ENCODE peak calls at places on chromosomes 11 and 22, in seven cellular contexts. A is K562, R is A549, M is SK-N-SH, D is HepG2, H is GM12878, F is H1. U is an unnamed sample.

GRCh38 chr11:113114452-113115027 is 153.3 kb downstream of the NCAM1 start:
- DNase-seq in H (no peak), M (peak), R (peak), F (peak), A (no peak), D (peak), U (peak)

GRCh38 chr22:42282252-42282942 is 11.9 kb upstream of the TCF20 start:
- DNase-seq in H (no peak), D (peak), R (no peak), M (no peak), A (no peak), F (no peak), U (no peak)

GRCh38 chr11:66591175-66591574 is 1.7 kb downstream of the CCDC87 start:
- DNase-seq in D (peak), F (no peak), M (no peak), R (no peak), H (no peak), A (no peak), U (no peak)

GRCh38 chr11:69704508-69705245 is 855 bp upstream of the FGF19 start:
- DNase-seq in D (no peak), M (peak), A (peak), R (peak), F (no peak), H (no peak), U (no peak)

GRCh38 chr11:1356007-1356435 is 33.7 kb upstream of the BRSK2 start:
- DNase-seq in A (no peak), F (no peak), R (no peak), D (no peak), H (no peak), M (peak), U (no peak)

GRCh38 chr11:10628506-10629236 is 60.2 kb upstream of the LYVE1 start:
- DNase-seq in D (no peak), A (no peak), M (no peak), R (no peak), H (no peak), F (no peak), U (no peak)

GRCh38 chr11:61384271-61385242 is 7.8 kb upstream of the TMEM216 start:
- DNase-seq in D (peak), H (no peak), F (no peak), M (no peak), A (peak), R (peak), U (peak)

GRCh38 chr11:65417702-65418430 is 4.7 kb upstream of the NEAT1 start:
- DNase-seq in A (no peak), R (no peak), F (no peak), D (no peak), M (peak), H (no peak), U (peak)

GRCh38 chr11:119741369-119742262 is 12.6 kb upstream of the NECTIN1 start:
- DNase-seq in A (peak), D (peak), H (no peak), R (peak), F (no peak), M (no peak), U (no peak)

GRCh38 chr11:36425593-36426206 is 84.4 kb downstream of the TRAF6 start:
- DNase-seq in A (no peak), M (no peak), D (no peak), R (no peak), F (no peak), H (no peak), U (peak)

GRCh38 chr11:72752088-72752914 is at the start of gene ARAP1:
- DNase-seq in A (peak), D (peak), H (no peak), R (peak), M (peak), F (no peak), U (peak)

GRCh38 chr11:117931971-117932370 is 2.8 kb upstream of the TMPRSS13 start:
- DNase-seq in M (no peak), H (peak), F (no peak), A (no peak), D (no peak), R (no peak), U (no peak)

GRCh38 chr22:45284705-45285305 is at the start of gene UPK3A:
- DNase-seq in R (no peak), M (peak), D (no peak), H (no peak), A (peak), F (no peak), U (no peak)
- TF ChIP-seq RFX5 in R (no peak), M (no peak), D (no peak), H (no peak), A (no peak), F (no peak), U (no peak)

GRCh38 chr11:86550757-86551156 is 121.7 kb downstream of the ME3 start:
- DNase-seq in H (no peak), A (no peak), F (no peak), D (no peak), R (no peak), M (no peak), U (no peak)

GRCh38 chr11:86548278-86548917 is 124.0 kb downstream of the ME3 start:
- DNase-seq in D (no peak), H (no peak), M (no peak), A (no peak), F (no peak), R (no peak), U (peak)

GRCh38 chr11:86553322-86553721 is 119.1 kb downstream of the ME3 start:
- DNase-seq in D (no peak), A (no peak), M (no peak), R (no peak), H (no peak), F (no peak), U (no peak)

GRCh38 chr11:86551693-86552092 is 120.7 kb downstream of the ME3 start:
- DNase-seq in A (no peak), R (no peak), F (no peak), H (no peak), M (no peak), D (peak), U (no peak)

GRCh38 chr11:86551286-86551685 is 121.1 kb downstream of the ME3 start:
- DNase-seq in D (peak), M (no peak), F (no peak), H (peak), A (no peak), R (peak), U (peak)
- TF ChIP-seq RFX5 in D (no peak), M (no peak), F (no peak), H (no peak), A (no peak), R (no peak), U (no peak)

DNA sequence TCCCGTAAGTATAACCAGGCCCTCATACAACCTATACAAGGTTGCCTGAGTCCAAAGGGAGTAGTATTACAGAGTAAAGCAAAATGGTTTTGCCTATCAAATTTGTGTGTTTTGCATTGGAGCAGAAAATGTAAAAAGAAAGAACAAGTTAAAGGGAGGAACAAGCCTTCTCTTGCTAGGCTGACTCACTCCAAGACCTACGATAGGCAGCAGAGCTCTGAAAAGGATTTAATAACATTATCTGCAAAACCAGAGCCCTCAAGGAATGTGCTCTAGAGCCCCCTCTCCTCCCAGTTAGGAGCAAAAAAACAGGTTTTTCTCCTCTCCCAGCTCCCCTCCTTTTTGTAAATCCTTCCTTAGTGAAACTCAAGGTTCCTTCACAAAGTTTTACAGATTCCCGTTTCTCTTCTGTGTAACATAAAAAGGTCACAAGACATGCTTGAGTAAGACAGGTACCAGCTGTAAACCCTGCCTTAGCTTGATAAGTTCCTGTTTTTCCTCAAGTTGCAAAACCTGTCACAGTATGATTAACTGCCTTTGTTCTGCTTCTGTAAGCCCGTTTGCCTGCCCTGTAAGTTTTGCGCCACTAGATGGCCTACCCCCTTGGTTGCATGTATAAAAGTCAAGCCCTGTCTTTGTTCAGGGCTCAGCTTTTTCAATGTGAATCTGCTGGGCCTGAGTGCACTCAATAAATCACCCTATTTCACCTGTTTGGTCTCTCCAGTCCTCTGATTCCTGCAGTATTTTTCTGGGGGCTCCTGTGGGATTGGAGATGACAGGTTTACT is 498.2 kb downstream of the KCNA4 start:
- DNase-seq in R (peak), H (no peak), D (no peak), M (no peak), A (no peak), F (no peak), U (no peak)
- TF ChIP-seq RFX5 in R (no peak), H (no peak), D (no peak), M (no peak), A (no peak), F (no peak), U (no peak)

DNA sequence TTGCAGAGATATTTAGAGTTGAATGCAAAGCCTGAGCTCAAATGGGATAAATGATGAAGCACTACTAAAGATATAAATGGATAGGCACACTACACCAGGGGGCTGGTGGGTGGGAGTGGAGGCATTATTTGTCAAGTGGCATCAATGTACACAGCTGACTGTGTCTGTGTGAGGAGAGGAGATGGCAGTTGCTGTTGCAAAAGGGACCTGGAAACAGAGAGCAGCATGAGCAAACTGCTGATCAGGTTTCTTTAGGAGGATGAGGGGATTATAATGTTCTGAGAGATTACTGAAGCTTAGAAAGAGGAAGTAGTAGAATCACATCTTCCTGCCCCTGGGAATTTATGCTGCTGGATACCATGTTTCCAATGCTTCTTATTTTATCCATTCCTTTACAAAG is 39.4 kb upstream of the LIN7C start:
- DNase-seq in A (no peak), H (no peak), R (no peak), D (no peak), F (no peak), M (no peak), U (no peak)
- TF ChIP-seq RFX5 in A (no peak), H (no peak), R (no peak), D (no peak), F (no peak), M (no peak), U (no peak)

GRCh38 chr11:59862252-59862651 is 4.0 kb downstream of the TCN1 start:
- DNase-seq in M (no peak), F (no peak), R (no peak), D (no peak), H (no peak), A (no peak), U (no peak)

GRCh38 chr11:59872076-59872475 is 5.8 kb upstream of the TCN1 start:
- DNase-seq in D (no peak), M (no peak), A (no peak), R (no peak), F (no peak), H (no peak), U (no peak)

GRCh38 chr11:59867946-59868345 is 1.7 kb upstream of the TCN1 start:
- DNase-seq in R (no peak), M (no peak), F (no peak), D (no peak), A (no peak), H (no peak), U (no peak)

GRCh38 chr11:59865031-59865430 is 1.3 kb downstream of the TCN1 start:
- DNase-seq in H (no peak), A (no peak), R (no peak), M (no peak), F (no peak), D (no peak), U (no peak)

GRCh38 chr11:59866397-59866796 is at the start of gene TCN1:
- DNase-seq in D (no peak), F (no peak), H (no peak), R (peak), M (no peak), A (no peak), U (no peak)
- TF ChIP-seq RFX5 in D (no peak), F (no peak), H (no peak), R (no peak), M (no peak), A (no peak), U (no peak)

DNA sequence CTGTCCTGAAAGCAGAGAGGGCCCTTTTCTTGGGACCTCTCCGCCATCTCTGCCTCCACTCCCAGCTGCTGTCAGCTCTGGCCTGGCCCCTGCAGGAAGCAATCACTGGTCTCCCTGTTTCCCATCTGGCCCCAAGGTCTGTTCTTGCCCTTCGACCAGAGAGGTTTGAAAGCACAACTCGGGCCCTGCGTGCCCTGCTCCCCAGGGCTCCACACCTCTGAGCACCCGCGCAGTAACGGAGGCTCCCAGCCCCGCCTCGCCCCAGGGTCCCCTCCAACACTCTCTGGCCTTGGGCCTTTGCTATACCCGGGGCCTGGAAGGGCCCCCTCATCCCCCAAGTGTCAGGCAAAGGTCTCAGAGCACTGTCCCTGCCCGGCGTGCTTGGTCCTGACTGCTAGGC is 7.8 kb upstream of the CD81 start:
- DNase-seq in R (no peak), H (no peak), F (no peak), D (no peak), M (no peak), A (no peak), U (no peak)
- TF ChIP-seq RFX5 in R (no peak), H (no peak), F (no peak), D (no peak), M (no peak), A (no peak), U (no peak)

GRCh38 chr11:110337570-110338193 is 41.3 kb upstream of the RDX start:
- DNase-seq in A (no peak), D (no peak), R (no peak), H (no peak), F (no peak), M (no peak), U (peak)

GRCh38 chr11:110338684-110339083 is 42.3 kb upstream of the RDX start:
- DNase-seq in H (no peak), A (no peak), M (no peak), R (no peak), F (no peak), D (no peak), U (no peak)

GRCh38 chr11:110339456-110339855 is 43.0 kb upstream of the RDX start:
- DNase-seq in M (no peak), H (no peak), F (no peak), A (no peak), D (no peak), R (no peak), U (no peak)

GRCh38 chr11:110336054-110336453 is 39.6 kb upstream of the RDX start:
- DNase-seq in F (no peak), R (no peak), M (no peak), D (no peak), H (no peak), A (no peak), U (no peak)

GRCh38 chr11:110340427-110340826 is 44.0 kb upstream of the RDX start:
- DNase-seq in A (no peak), R (no peak), H (no peak), D (no peak), F (no peak), M (no peak), U (no peak)
- TF ChIP-seq RFX5 in A (no peak), R (no peak), H (no peak), D (no peak), F (no peak), M (no peak), U (no peak)

GRCh38 chr11:111942826-111943225 is 5.7 kb downstream of the DIXDC1 start:
- DNase-seq in H (no peak), M (no peak), D (no peak), A (no peak), F (no peak), R (no peak), U (peak)

GRCh38 chr11:111941963-111942362 is 4.8 kb downstream of the DIXDC1 start:
- DNase-seq in R (no peak), M (peak), D (no peak), H (no peak), F (no peak), A (no peak), U (no peak)

GRCh38 chr11:111945198-111945597 is 8.1 kb downstream of the DIXDC1 start:
- DNase-seq in D (no peak), R (no peak), A (no peak), H (no peak), M (no peak), F (no peak), U (no peak)

GRCh38 chr11:111944651-111945051 is 7.5 kb downstream of the DIXDC1 start:
- DNase-seq in D (no peak), F (no peak), H (no peak), A (no peak), R (peak), M (no peak), U (peak)

GRCh38 chr11:111944139-111944538 is 7.0 kb downstream of the DIXDC1 start:
- DNase-seq in A (no peak), M (no peak), R (peak), H (no peak), F (no peak), D (peak), U (peak)
- TF ChIP-seq RFX5 in A (no peak), M (no peak), R (no peak), H (no peak), F (no peak), D (no peak), U (no peak)